ENCODE peak calls at places on chromosomes 6 and 20, in four cellular contexts. G is HepG2, N is K562, E is GM12878. H is an unnamed sample.

GRCh38 chr6:112018619-112019416 is 35.1 kb upstream of the CCN6 start:
- DNase-seq in N (no peak), G (peak), E (no peak), H (no peak)

GRCh38 chr6:26065952-26066380 is 21.3 kb upstream of the HFE start:
- DNase-seq in G (peak), N (peak), E (peak), H (no peak)

GRCh38 chr6:46421239-46421638 is 70.0 kb downstream of the RCAN2 start:
- DNase-seq in E (no peak), G (no peak), N (no peak), H (no peak)

GRCh38 chr6:95581073-95581472 is 3.7 kb downstream of the MANEA start:
- DNase-seq in E (no peak), G (no peak), N (no peak), H (no peak)

GRCh38 chr6:83998021-83998584 is 35.5 kb upstream of the MRAP2 start:
- DNase-seq in N (no peak), E (no peak), G (no peak), H (no peak)

GRCh38 chr6:110746680-110747079 is 68.6 kb downstream of the CDK19 start:
- DNase-seq in N (no peak), G (peak), E (no peak), H (no peak)

GRCh38 chr6:26273673-26274595 is 91.1 kb upstream of the BTN3A2 start:
- DNase-seq in E (no peak), G (no peak), N (no peak), H (no peak)

GRCh38 chr6:41775293-41775882 is 4.3 kb downstream of the FRS3 start:
- DNase-seq in G (no peak), E (no peak), N (no peak), H (no peak)

GRCh38 chr6:47741807-47742206 is 40.0 kb upstream of the OPN5 start:
- DNase-seq in G (no peak), N (no peak), E (no peak), H (no peak)

GRCh38 chr20:4112490-4113420 is 97.4 kb upstream of the RNF24 start:
- DNase-seq in G (no peak), E (peak), N (no peak), H (peak)

GRCh38 chr20:5680227-5680626 is 70.0 kb upstream of the SHLD1 start:
- DNase-seq in G (no peak), N (no peak), E (no peak), H (no peak)

GRCh38 chr6:104095661-104096416 is 763.9 kb downstream of the HACE1 start:
- DNase-seq in N (no peak), E (no peak), G (no peak), H (no peak)

GRCh38 chr6:118514689-118515088 is 33.4 kb upstream of the PLN start:
- DNase-seq in N (no peak), E (no peak), G (no peak), H (no peak)

GRCh38 chr6:12605888-12606345 is 110.7 kb upstream of the PHACTR1 start:
- DNase-seq in N (peak), G (peak), E (peak), H (peak)

GRCh38 chr20:53655909-53656652 is 62.4 kb upstream of the ZNF217 start:
- DNase-seq in G (no peak), N (no peak), E (no peak), H (no peak)

GRCh38 chr6:117206951-117207687 is 58.2 kb upstream of the VGLL2 start:
- DNase-seq in E (no peak), N (no peak), G (no peak), H (no peak)

GRCh38 chr6:120873125-120873865 is 461.0 kb downstream of the TBC1D32 start:
- DNase-seq in E (no peak), N (no peak), G (no peak), H (no peak)

GRCh38 chr6:54094837-54095236 is 16.4 kb upstream of the MLIP start:
- DNase-seq in E (no peak), N (no peak), G (no peak), H (no peak)

GRCh38 chr6:156582509-156582992 is 194.6 kb upstream of the ARID1B start:
- DNase-seq in E (no peak), N (no peak), G (no peak), H (no peak)

GRCh38 chr6:121430514-121431460 is 4.7 kb upstream of the GJA1 start:
- DNase-seq in G (peak), N (peak), E (no peak), H (no peak)

GRCh38 chr6:4220619-4221018 is 85.2 kb upstream of the ECI2 start:
- DNase-seq in N (no peak), E (no peak), G (no peak), H (no peak)

GRCh38 chr6:29451471-29452193 is 5.2 kb downstream of the OR11A1 start:
- DNase-seq in E (no peak), N (no peak), G (no peak), H (no peak)

GRCh38 chr6:109449789-109450673 is 5.5 kb downstream of the MICAL1 start:
- DNase-seq in E (no peak), N (no peak), G (no peak), H (no peak)

GRCh38 chr6:107113460-107114212 is 1.7 kb downstream of the BEND3 start:
- DNase-seq in E (no peak), G (no peak), N (peak), H (no peak)

GRCh38 chr20:16095241-16095640 is 478.0 kb downstream of the KIF16B start:
- DNase-seq in N (no peak), G (no peak), E (no peak), H (no peak)

GRCh38 chr6:100338090-100338489 is 126.6 kb downstream of the SIM1 start:
- DNase-seq in G (no peak), E (no peak), N (no peak), H (no peak)

GRCh38 chr20:24502184-24502583 is 32.8 kb downstream of the SYNDIG1 start:
- DNase-seq in E (no peak), N (no peak), G (no peak), H (no peak)

GRCh38 chr6:122092366-122092765 is 307.1 kb upstream of the HSF2 start:
- DNase-seq in G (no peak), N (no peak), E (no peak), H (no peak)

GRCh38 chr6:33606642-33607041 is 14.5 kb upstream of the ITPR3 start:
- DNase-seq in E (no peak), G (no peak), N (no peak), H (no peak)

GRCh38 chr6:109867009-109867969 is 110.8 kb upstream of the GPR6 start:
- DNase-seq in E (no peak), G (no peak), N (peak), H (no peak)

GRCh38 chr6:41042656-41043055 is 389 bp downstream of the TSPO2 start:
- DNase-seq in G (no peak), E (no peak), N (no peak), H (no peak)

GRCh38 chr6:134170844-134171243 is 118.4 kb upstream of the SLC2A12 start:
- DNase-seq in N (no peak), E (no peak), G (no peak), H (no peak)

GRCh38 chr6:159203304-159204005 is 34.3 kb downstream of the FNDC1 start:
- DNase-seq in G (no peak), N (no peak), E (no peak), H (no peak)

GRCh38 chr6:73710470-73710869 is 14.5 kb downstream of the CD109 start:
- DNase-seq in E (no peak), G (peak), N (peak), H (no peak)

GRCh38 chr6:96116674-96117073 is 100.9 kb downstream of the FUT9 start:
- DNase-seq in G (no peak), E (no peak), N (peak), H (no peak)

GRCh38 chr6:165985926-165986646 is 181.6 kb downstream of the TBXT start:
- DNase-seq in G (no peak), N (no peak), E (no peak), H (no peak)

GRCh38 chr6:26623339-26623859 is 26.6 kb downstream of the ABT1 start:
- DNase-seq in G (no peak), N (no peak), E (no peak), H (no peak)

GRCh38 chr6:68826501-68826900 is 191.4 kb downstream of the ADGRB3 start:
- DNase-seq in N (no peak), G (no peak), E (no peak), H (no peak)
- TF ChIP-seq YY1 in N (no peak), G (no peak), E (no peak), H (no peak)

DNA sequence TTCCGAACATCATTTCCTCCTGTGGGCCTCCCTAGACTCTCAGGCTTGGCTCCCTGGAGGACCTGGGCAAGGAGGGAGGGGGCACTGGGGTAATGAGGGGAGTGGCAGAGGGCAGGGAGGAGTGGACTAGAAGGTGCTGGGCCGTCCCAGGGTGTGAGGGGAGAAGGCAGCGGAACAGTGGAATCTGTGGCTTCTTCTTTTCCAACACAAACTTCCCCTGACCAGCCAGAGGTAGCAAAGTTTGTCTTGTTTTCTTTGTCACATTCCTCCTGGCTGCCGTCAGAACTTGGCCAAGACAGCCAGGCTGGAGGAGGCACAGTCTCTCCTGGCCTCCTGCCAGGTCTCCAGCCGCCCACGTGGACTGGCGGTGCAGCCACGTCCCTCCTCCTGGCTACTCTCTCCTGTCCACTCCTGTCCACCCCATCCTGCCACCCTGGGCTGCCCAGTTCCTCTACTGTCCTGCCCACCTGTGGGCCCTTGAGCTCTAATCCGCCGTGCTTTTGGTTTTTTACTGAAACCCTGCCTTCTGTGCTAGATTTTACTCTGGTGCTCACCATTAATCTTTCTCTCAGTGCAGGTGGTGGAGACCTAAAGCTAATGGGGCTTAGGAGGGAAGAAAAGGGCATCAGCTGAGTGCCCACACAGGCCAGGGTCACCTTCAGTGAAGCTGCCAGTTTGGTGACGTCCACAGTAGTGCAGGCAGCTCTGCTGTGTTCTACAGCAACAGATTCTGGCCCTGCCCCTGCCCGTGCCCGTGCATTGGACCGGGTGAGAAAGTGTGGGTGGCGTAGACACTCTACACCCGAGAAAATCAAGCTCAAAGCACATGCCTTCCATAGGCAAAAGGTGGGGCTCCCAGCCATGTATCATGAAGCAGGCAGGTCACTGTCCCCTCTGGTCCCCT is 2.8 kb upstream of the CDSN start:
- DNase-seq in E (no peak), G (peak), N (peak), H (no peak)
- TF ChIP-seq CBX5 in E (no peak), G (no peak), N (no peak), H (no peak)

GRCh38 chr20:44979090-44979621 is 12.8 kb downstream of the STK4 start:
- DNase-seq in N (peak), E (peak), G (no peak), H (no peak)
- TF ChIP-seq YY1 in N (no peak), E (no peak), G (no peak), H (no peak)

GRCh38 chr6:151701820-151702562 is 105.5 kb upstream of the ESR1 start:
- DNase-seq in G (no peak), E (no peak), N (no peak), H (no peak)
- TF ChIP-seq CBX5 in G (no peak), E (no peak), N (no peak), H (no peak)

GRCh38 chr6:142811923-142812322 is 133.1 kb downstream of the HIVEP2 start:
- DNase-seq in E (no peak), N (no peak), G (no peak), H (no peak)

GRCh38 chr6:142810952-142811514 is 133.9 kb downstream of the HIVEP2 start:
- DNase-seq in N (no peak), E (no peak), G (no peak), H (no peak)

GRCh38 chr6:142819603-142820335 is 125.2 kb downstream of the HIVEP2 start:
- DNase-seq in E (peak), N (no peak), G (no peak), H (no peak)

GRCh38 chr6:142820336-142821016 is 124.5 kb downstream of the HIVEP2 start:
- DNase-seq in E (no peak), G (no peak), N (no peak), H (no peak)

DNA sequence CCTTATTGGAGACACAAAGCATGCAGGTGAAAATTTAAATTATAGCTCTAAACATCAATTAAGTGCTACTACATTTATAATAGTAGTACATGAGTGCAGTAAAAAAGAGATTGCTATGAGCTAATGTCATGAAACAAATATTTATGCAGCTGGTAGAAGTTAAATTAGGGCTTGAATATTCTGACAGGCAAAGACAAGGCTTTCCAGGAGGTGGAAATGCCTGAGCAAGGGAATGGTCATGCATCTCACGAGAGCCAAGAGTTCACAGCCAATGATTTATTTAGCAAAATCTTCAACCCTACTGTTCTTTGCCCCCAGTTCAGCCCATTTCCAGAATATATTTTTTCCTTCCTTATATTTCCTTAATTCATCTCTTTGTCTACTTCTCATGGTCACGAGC is 129.0 kb downstream of the HIVEP2 start:
- DNase-seq in N (no peak), G (no peak), E (no peak), H (no peak)
- TF ChIP-seq YY1 in N (no peak), G (no peak), E (no peak), H (no peak)

GRCh38 chr20:36493801-36494114 is 47.6 kb upstream of the MYL9 start:
- DNase-seq in E (no peak), G (no peak), N (no peak), H (no peak)
- TF ChIP-seq CBX5 in E (no peak), G (no peak), N (no peak), H (no peak)

DNA sequence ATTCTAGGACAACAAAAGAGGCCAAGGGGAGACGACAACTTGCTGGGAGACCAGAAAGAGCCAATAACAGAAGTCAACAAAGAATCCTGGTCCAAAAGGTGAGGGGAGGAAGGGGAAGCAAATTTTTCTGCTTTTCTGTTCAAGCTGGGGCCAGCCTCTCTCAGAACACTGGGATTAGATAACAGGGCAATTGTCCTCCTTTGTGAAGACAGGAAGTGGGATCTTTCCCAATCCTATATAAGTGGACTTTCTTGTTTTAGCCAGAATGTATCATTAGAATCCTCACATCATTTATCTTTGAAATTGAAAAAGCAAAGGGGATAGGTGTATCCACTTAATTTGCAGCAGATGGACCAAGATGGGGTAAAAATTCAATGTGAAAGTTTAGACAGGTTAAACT is 101.2 kb upstream of the COL21A1 start:
- DNase-seq in E (no peak), N (no peak), G (no peak), H (no peak)
- TF ChIP-seq YY1 in E (no peak), N (no peak), G (no peak), H (no peak)

GRCh38 chr6:44624226-44624625 is 236.7 kb downstream of the CDC5L start:
- DNase-seq in E (no peak), N (no peak), G (no peak), H (peak)
- TF ChIP-seq CBX5 in E (no peak), N (no peak), G (no peak), H (no peak)